ENCODE peak calls at places on chromosomes 11 and 22, in seven cellular contexts. One of them, this sample, is unnamed.

GRCh38 chr11:46277623-46278386 is at the start of gene CREB3L1:
- DNase-seq in left cardiac atrium: peak; percentile 46
- DNase-seq in non-pigmented ciliary epithelial cell: no peak
- DNase-seq in PC-3: no peak
- DNase-seq in breast epithelium: no peak
- DNase-seq in iris pigment epithelial cell: no peak
- DNase-seq in nephron progenitor cell: peak; percentile 74
- DNase-seq in this sample: no peak

GRCh38 chr11:86678296-86678695 is 5.9 kb upstream of the ME3 start:
- DNase-seq in left cardiac atrium: no peak
- DNase-seq in non-pigmented ciliary epithelial cell: no peak
- DNase-seq in PC-3: no peak
- DNase-seq in breast epithelium: no peak
- DNase-seq in iris pigment epithelial cell: no peak
- DNase-seq in nephron progenitor cell: no peak
- DNase-seq in this sample: no peak

GRCh38 chr11:102846292-102846691 is 2.9 kb upstream of the MMP3 start:
- DNase-seq in left cardiac atrium: no peak
- DNase-seq in non-pigmented ciliary epithelial cell: no peak
- DNase-seq in PC-3: peak; percentile 74
- DNase-seq in breast epithelium: no peak
- DNase-seq in iris pigment epithelial cell: peak; percentile 63
- DNase-seq in nephron progenitor cell: no peak
- DNase-seq in this sample: no peak

GRCh38 chr11:64102005-64102738 is 63.7 kb downstream of the MACROD1 start:
- DNase-seq in left cardiac atrium: no peak
- DNase-seq in non-pigmented ciliary epithelial cell: no peak
- DNase-seq in PC-3: no peak
- DNase-seq in breast epithelium: no peak
- DNase-seq in iris pigment epithelial cell: no peak
- DNase-seq in nephron progenitor cell: no peak
- DNase-seq in this sample: no peak

GRCh38 chr11:87501388-87501787 is 463.7 kb downstream of the TMEM135 start:
- DNase-seq in left cardiac atrium: no peak
- DNase-seq in non-pigmented ciliary epithelial cell: no peak
- DNase-seq in PC-3: no peak
- DNase-seq in breast epithelium: no peak
- DNase-seq in iris pigment epithelial cell: no peak
- DNase-seq in nephron progenitor cell: no peak
- DNase-seq in this sample: no peak

GRCh38 chr11:65315204-65315865 is 669 bp downstream of the CDC42EP2 start:
- DNase-seq in left cardiac atrium: peak; percentile 89
- DNase-seq in non-pigmented ciliary epithelial cell: no peak
- DNase-seq in PC-3: peak; percentile 82
- DNase-seq in breast epithelium: peak; percentile 53
- DNase-seq in iris pigment epithelial cell: peak; percentile 63
- DNase-seq in nephron progenitor cell: peak; percentile 98
- DNase-seq in this sample: peak; percentile 83

GRCh38 chr22:27045103-27045940 is 387.9 kb downstream of the MIAT start:
- DNase-seq in left cardiac atrium: no peak
- DNase-seq in non-pigmented ciliary epithelial cell: peak; percentile 20
- DNase-seq in PC-3: peak; percentile 1
- DNase-seq in breast epithelium: no peak
- DNase-seq in iris pigment epithelial cell: peak; percentile 64
- DNase-seq in nephron progenitor cell: no peak
- DNase-seq in this sample: no peak

GRCh38 chr22:46951973-46952372 is 189.5 kb downstream of the TBC1D22A start:
- DNase-seq in left cardiac atrium: no peak
- DNase-seq in non-pigmented ciliary epithelial cell: no peak
- DNase-seq in PC-3: no peak
- DNase-seq in breast epithelium: no peak
- DNase-seq in iris pigment epithelial cell: no peak
- DNase-seq in nephron progenitor cell: no peak
- DNase-seq in this sample: no peak

GRCh38 chr22:24695958-24696511 is 78.5 kb downstream of the PIWIL3 start:
- DNase-seq in left cardiac atrium: peak; percentile 27
- DNase-seq in non-pigmented ciliary epithelial cell: no peak
- DNase-seq in PC-3: no peak
- DNase-seq in breast epithelium: no peak
- DNase-seq in iris pigment epithelial cell: peak; percentile 36
- DNase-seq in nephron progenitor cell: peak; percentile 36
- DNase-seq in this sample: no peak

This sample was measured in testis.